ENCODE peak calls at places on chromosomes 4 and X, in five cellular contexts. F, X, U, R and M are unnamed samples. For H3K4me1, the result is how much of the 10 kb centered on the place peaks cover.

GRCh38 chr4:52241916-52242315 is 190.8 kb downstream of the SPATA18 start:
- DNase-seq in F (no peak), R (no peak), X (no peak), U (no peak), M (no peak)

GRCh38 chrX:23048806-23049573 is 49.2 kb downstream of the DDX53 start:
- DNase-seq in U (no peak), X (no peak), R (no peak), F (no peak), M (no peak)

GRCh38 chrX:101958139-101958538 is 26.3 kb upstream of the ZMAT1 start:
- DNase-seq in X (no peak), R (no peak), F (no peak), U (no peak), M (no peak)

GRCh38 chr4:964346-965025 is 8.9 kb downstream of the DGKQ start:
- DNase-seq in F (no peak), X (no peak), R (no peak), U (no peak), M (no peak)

GRCh38 chr4:87230806-87231205 is 10.4 kb upstream of the KLHL8 start:
- DNase-seq in R (no peak), U (no peak), F (no peak), X (no peak), M (no peak)

GRCh38 chr4:155494037-155494718 is 117.4 kb upstream of the MAP9 start:
- DNase-seq in U (no peak), F (no peak), X (no peak), R (no peak), M (no peak)

GRCh38 chr4:151962138-151962845 is 201.5 kb upstream of the GATB start:
- DNase-seq in F (no peak), U (no peak), R (no peak), X (no peak), M (no peak)

GRCh38 chr4:11051181-11051580 is 366.6 kb upstream of the CLNK start:
- DNase-seq in X (no peak), F (no peak), U (no peak), R (no peak), M (no peak)

GRCh38 chr4:185559913-185560281 is 24.6 kb upstream of the PDLIM3 start:
- DNase-seq in F (peak), U (peak), X (no peak), R (no peak), M (peak)

GRCh38 chr4:82705881-82706280 is 92.7 kb downstream of the SCD5 start:
- DNase-seq in U (no peak), R (no peak), F (no peak), X (no peak), M (no peak)

GRCh38 chrX:103151799-103152198 is 58.9 kb upstream of the NXF3 start:
- DNase-seq in F (no peak), X (no peak), U (no peak), R (no peak), M (no peak)

GRCh38 chrX:136910565-136911040 is 30.1 kb upstream of the RBMX start:
- DNase-seq in U (no peak), R (no peak), F (no peak), X (no peak), M (no peak)

GRCh38 chrX:19682712-19683331 is 167.5 kb upstream of the MAP3K15 start:
- DNase-seq in F (peak), R (no peak), X (peak), U (peak), M (peak)

GRCh38 chr4:83691998-83692397 is 156.1 kb downstream of the GPAT3 start:
- DNase-seq in U (no peak), R (no peak), F (no peak), X (no peak), M (no peak)

GRCh38 chrX:150465326-150465725 is 102.2 kb downstream of the MAMLD1 start:
- DNase-seq in F (no peak), U (no peak), X (no peak), R (no peak), M (no peak)

GRCh38 chr4:6953751-6954380 is 44.2 kb downstream of the TBC1D14 start:
- DNase-seq in R (no peak), X (no peak), F (peak), U (no peak), M (peak)

GRCh38 chrX:74449937-74450330 is 28.6 kb downstream of the SLC16A2 start:
- DNase-seq in F (no peak), R (no peak), X (no peak), U (no peak), M (no peak)

GRCh38 chr4:88172987-88173386 is 14.5 kb upstream of the ABCG2 start:
- DNase-seq in R (no peak), F (no peak), X (no peak), U (no peak), M (no peak)

GRCh38 chr4:146407669-146408084 is 114.1 kb downstream of the SLC10A7 start:
- DNase-seq in X (no peak), R (no peak), F (no peak), U (no peak), M (peak)

GRCh38 chr4:139913995-139914394 is 240.0 kb downstream of the MAML3 start:
- DNase-seq in U (no peak), R (no peak), X (no peak), F (no peak), M (no peak)

GRCh38 chrX:18861436-18861950 is 122.4 kb downstream of the PHKA2 start:
- DNase-seq in F (no peak), X (no peak), R (no peak), U (no peak), M (no peak)

GRCh38 chr4:184420881-184421416 is 53.4 kb downstream of the IRF2 start:
- DNase-seq in R (no peak), F (no peak), X (no peak), U (no peak), M (no peak)
- H3K4me1 ChIP-seq in R (under half), F (under half), X (under half), U (under half), M (under half)

DNA sequence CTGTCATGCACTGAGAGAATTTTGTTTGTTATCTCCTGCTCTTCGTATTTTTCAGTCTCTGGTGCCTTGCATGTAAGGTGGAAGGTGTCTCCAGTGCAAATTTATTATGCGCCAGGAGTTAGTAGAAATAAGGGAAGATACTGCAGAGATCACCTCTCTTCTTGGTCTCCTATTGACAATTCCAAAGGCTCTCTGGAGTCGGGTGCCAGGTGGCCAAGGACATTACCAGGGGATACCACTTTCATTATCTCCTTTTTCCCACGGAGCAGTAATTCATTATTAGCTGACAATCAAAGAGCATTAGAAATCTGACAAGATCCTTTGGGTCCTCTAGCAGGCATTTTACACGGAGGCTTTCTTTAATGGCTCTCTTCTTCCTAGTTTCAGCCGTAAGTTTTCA is 26.0 kb downstream of the ADD1 start:
- DNase-seq in U (no peak), F (no peak), X (no peak), R (no peak), M (peak)
- H3K4me1 ChIP-seq in U (under half), F (half or more), X (under half), R (under half), M (under half)

GRCh38 chr4:102341201-102341600 is 4.1 kb downstream of the SLC39A8 start:
- DNase-seq in R (no peak), X (no peak), F (no peak), U (no peak), M (no peak)
- H3K4me1 ChIP-seq in R (under half), X (under half), F (under half), U (under half), M (under half)

GRCh38 chr4:110953191-110953590 is 330.3 kb upstream of the PITX2 start:
- DNase-seq in U (no peak), X (no peak), R (no peak), F (no peak), M (no peak)
- H3K4me1 ChIP-seq in U (under half), X (under half), R (under half), F (under half), M (under half)

DNA sequence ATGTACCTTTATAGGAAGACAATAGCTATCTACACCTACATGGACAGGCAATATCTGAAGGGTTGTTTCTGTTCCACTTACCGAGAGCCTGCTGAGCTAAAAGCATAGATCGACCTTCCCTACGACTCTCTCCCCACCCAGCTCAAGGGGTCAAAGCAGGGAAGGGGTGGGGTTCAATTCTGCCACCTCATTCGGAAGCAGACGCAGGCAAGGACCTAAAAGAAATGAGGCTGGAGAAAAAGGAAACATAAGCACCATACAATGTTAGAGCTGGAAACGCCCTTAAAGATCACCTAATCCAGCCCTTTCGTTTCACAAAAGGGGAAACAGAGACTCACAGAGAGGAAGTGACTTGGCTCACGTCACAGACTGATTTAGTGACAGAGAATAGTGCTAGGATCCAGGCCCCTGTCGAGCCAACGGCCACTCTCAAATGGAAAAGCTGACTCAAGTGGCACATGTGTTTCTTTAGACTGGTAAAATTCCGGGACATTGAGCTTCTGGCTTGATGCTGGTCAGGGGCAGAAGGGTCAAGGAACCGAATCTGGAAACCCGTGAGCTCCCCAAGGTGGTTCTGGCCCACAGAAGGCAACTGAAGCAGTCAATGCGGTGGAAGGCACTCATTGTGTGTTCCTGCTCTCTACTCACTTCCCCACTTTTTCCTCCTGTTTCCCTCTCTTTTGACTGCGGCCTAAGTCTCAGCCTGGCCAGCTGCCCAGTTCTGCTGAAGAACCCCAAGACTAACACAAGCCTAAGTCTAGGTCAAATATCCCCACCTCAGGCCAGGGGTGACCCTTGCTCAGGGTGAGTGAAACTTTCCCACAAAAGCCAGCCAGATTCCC is 7.5 kb downstream of the SEPTIN6 start:
- DNase-seq in U (peak), X (peak), R (no peak), F (no peak), M (no peak)
- H3K4me1 ChIP-seq in U (under half), X (half or more), R (under half), F (under half), M (under half)

DNA sequence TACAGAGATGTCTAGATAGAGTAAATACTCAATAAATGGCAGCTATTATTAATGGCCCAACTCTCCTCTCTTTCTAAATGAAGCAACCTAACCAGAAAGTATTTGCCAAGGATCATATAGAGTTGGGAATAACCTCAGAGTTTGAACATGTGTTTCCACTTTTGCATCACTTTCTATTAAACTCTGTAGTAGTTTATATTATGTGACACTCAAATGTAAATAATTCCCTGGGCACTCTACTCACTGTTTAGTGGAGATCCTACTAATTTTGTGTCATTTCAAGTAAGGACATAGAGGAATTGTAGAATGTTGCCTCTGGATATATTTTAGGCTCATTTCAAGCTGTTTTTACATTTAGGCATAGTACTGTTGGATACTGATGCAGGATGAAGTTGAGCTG is 1367.9 kb downstream of the STIM2 start:
- DNase-seq in X (no peak), F (no peak), R (no peak), U (no peak), M (no peak)
- H3K4me1 ChIP-seq in X (under half), F (under half), R (under half), U (under half), M (under half)

DNA sequence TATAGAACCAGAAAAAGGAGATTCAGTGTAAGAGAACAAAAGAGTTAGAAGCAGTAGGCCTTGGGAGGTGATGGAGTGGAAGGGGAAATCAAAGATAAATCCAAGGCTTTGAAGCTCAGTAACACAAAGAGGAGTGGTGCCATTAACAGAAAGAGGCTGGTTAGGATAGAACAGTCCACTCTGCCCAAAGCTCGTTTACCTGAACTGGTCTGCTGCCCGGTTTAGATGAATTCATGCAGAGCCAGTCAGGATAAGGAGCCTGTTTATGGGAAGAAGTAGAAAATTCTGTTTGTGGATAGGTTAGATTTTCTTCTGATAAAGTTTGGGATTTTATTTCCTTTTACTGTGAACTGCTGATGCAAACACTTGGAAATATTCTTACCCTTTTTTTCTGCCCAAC is 80.6 kb downstream of the HMGB2 start:
- DNase-seq in X (no peak), F (no peak), R (no peak), U (no peak), M (no peak)
- H3K4me1 ChIP-seq in X (under half), F (under half), R (under half), U (under half), M (under half)

GRCh38 chrX:46882266-46882665 is 30.0 kb upstream of the JADE3 start:
- DNase-seq in X (no peak), U (peak), R (peak), F (no peak), M (no peak)
- H3K4me1 ChIP-seq in X (under half), U (under half), R (under half), F (under half), M (under half)

GRCh38 chr4:81030061-81030616 is 369 bp upstream of the BMP3 start:
- DNase-seq in R (no peak), U (peak), F (no peak), X (no peak), M (no peak)
- H3K4me1 ChIP-seq in R (under half), U (under half), F (under half), X (under half), M (under half)

GRCh38 chrX:37786666-37787337 is 6.9 kb downstream of the CYBB start:
- DNase-seq in R (no peak), X (no peak), U (no peak), F (no peak), M (peak)
- H3K4me1 ChIP-seq in R (under half), X (under half), U (under half), F (under half), M (under half)